ENCODE peak calls at places on chromosomes 7 and 10, in six cellular contexts. I is CD8-positive, alpha-beta T cell; V is left ventricle myocardium inferior; T is H9; F is OCI-LY7; N is ovary. G is an unnamed sample.

GRCh38 chr10:126459878-126460481 is 71.7 kb upstream of the ADAM12 start:
- DNase-seq in N (no peak), V (no peak), T (no peak), I (no peak), F (no peak), G (no peak)

GRCh38 chr10:102112210-102112817 is 7.9 kb downstream of the LDB1 start:
- DNase-seq in N (no peak), T (no peak), F (no peak), V (no peak), I (no peak), G (no peak)

GRCh38 chr7:151185762-151186639 is 1.0 kb downstream of the ASB10 start:
- DNase-seq in T (no peak), N (no peak), V (no peak), F (no peak), I (no peak), G (no peak)

GRCh38 chr10:106089855-106090254 is 1074.7 kb downstream of the SORCS1 start:
- DNase-seq in I (no peak), F (no peak), T (no peak), N (no peak), V (no peak), G (no peak)

GRCh38 chr10:7409732-7410168 is 1.1 kb downstream of the SFMBT2 start:
- DNase-seq in T (no peak), I (peak), F (no peak), V (no peak), N (no peak), G (no peak)

GRCh38 chr10:58486821-58487220 is 25.9 kb upstream of the BICC1 start:
- DNase-seq in T (no peak), N (no peak), V (no peak), I (no peak), F (no peak), G (no peak)

GRCh38 chr7:44967571-44968446 is 11.0 kb downstream of the MYO1G start:
- DNase-seq in F (no peak), V (no peak), T (peak), N (peak), I (no peak), G (no peak)

GRCh38 chr7:47714669-47715607 is 133.0 kb upstream of the TNS3 start:
- DNase-seq in V (no peak), I (no peak), F (peak), T (no peak), N (no peak), G (no peak)

GRCh38 chr10:81215498-81215897 is 659.5 kb upstream of the NRG3 start:
- DNase-seq in T (no peak), I (no peak), N (no peak), V (no peak), F (no peak), G (no peak)

GRCh38 chr7:153370092-153370491 is 610.5 kb downstream of the ACTR3B start:
- DNase-seq in N (no peak), I (no peak), F (no peak), T (peak), V (no peak), G (no peak)

GRCh38 chr10:100625821-100626220 is 90.1 kb downstream of the HIF1AN start:
- DNase-seq in I (no peak), F (no peak), V (no peak), N (no peak), T (peak), G (no peak)

GRCh38 chr7:27459021-27459728 is 203.5 kb downstream of the HIBADH start:
- DNase-seq in V (no peak), T (no peak), I (no peak), N (no peak), F (no peak), G (no peak)

GRCh38 chr7:126436213-126436868 is 816.4 kb downstream of the GRM8 start:
- DNase-seq in I (no peak), N (no peak), F (no peak), T (no peak), V (no peak), G (no peak)

GRCh38 chr10:44765299-44765698 is 145.8 kb upstream of the TMEM72 start:
- DNase-seq in V (no peak), I (no peak), F (no peak), N (no peak), T (no peak), G (no peak)

GRCh38 chr7:1666779-1667565 is 3.1 kb upstream of the ELFN1 start:
- DNase-seq in V (no peak), N (no peak), F (no peak), I (no peak), T (peak), G (no peak)

GRCh38 chr7:132261296-132261695 is 315.0 kb downstream of the PLXNA4 start:
- DNase-seq in I (no peak), T (no peak), F (no peak), V (no peak), N (no peak), G (no peak)

GRCh38 chr7:81822811-81823210 is 53.0 kb upstream of the HGF start:
- DNase-seq in V (no peak), N (no peak), T (no peak), I (no peak), F (no peak), G (no peak)

GRCh38 chr7:97004931-97005763 is at the start of gene DLX6:
- DNase-seq in T (peak), F (no peak), N (peak), I (no peak), V (no peak), G (no peak)

GRCh38 chr10:22022257-22023051 is 18.9 kb upstream of the DNAJC1 start:
- DNase-seq in V (peak), I (peak), F (peak), T (no peak), N (no peak), G (no peak)

GRCh38 chr7:100598425-100598824 is 3.7 kb upstream of the PCOLCE start:
- DNase-seq in V (no peak), F (no peak), N (no peak), T (no peak), I (no peak), G (no peak)

GRCh38 chr10:14562197-14562596 is 212.5 kb downstream of the FAM107B start:
- DNase-seq in N (no peak), I (no peak), T (no peak), V (no peak), F (no peak), G (no peak)

GRCh38 chr10:104937528-104937927 is 296.4 kb downstream of the SORCS3 start:
- DNase-seq in N (no peak), F (no peak), V (no peak), T (no peak), I (no peak), G (no peak)

GRCh38 chr7:117072620-117073118 is 119.4 kb downstream of the ST7 start:
- DNase-seq in F (no peak), V (peak), N (no peak), T (no peak), I (no peak), G (peak)

GRCh38 chr7:7257899-7258692 is 75.8 kb downstream of the C1GALT1 start:
- DNase-seq in I (no peak), V (no peak), F (peak), N (no peak), T (no peak), G (no peak)

GRCh38 chr7:115888981-115889668 is 141.4 kb downstream of the TFEC start:
- DNase-seq in T (no peak), V (no peak), I (no peak), F (no peak), N (no peak), G (no peak)

GRCh38 chr10:112526906-112527305 is 79.9 kb downstream of the VTI1A start:
- DNase-seq in F (no peak), N (no peak), T (peak), I (no peak), V (no peak), G (no peak)

GRCh38 chr7:106866298-106867281 is 1.5 kb downstream of the PIK3CG start:
- DNase-seq in T (no peak), N (no peak), I (no peak), F (peak), V (no peak), G (no peak)

GRCh38 chr7:106870528-106870927 is 5.4 kb downstream of the PIK3CG start:
- DNase-seq in F (no peak), N (no peak), I (no peak), T (no peak), V (no peak), G (no peak)

GRCh38 chr7:106867641-106868351 is 2.7 kb downstream of the PIK3CG start:
- DNase-seq in I (no peak), T (no peak), V (no peak), F (no peak), N (no peak), G (no peak)

GRCh38 chr7:106869954-106870353 is 4.9 kb downstream of the PIK3CG start:
- DNase-seq in V (no peak), I (no peak), F (peak), N (no peak), T (no peak), G (no peak)

DNA sequence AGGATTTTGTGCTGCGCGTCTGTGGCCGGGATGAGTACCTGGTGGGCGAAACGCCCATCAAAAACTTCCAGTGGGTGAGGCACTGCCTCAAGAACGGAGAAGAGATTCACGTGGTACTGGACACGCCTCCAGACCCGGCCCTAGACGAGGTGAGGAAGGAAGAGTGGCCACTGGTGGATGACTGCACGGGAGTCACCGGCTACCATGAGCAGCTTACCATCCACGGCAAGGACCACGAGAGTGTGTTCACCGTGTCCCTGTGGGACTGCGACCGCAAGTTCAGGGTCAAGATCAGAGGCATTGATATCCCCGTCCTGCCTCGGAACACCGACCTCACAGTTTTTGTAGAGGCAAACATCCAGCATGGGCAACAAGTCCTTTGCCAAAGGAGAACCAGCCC is 3.3 kb downstream of the PIK3CG start:
- DNase-seq in I (no peak), F (no peak), V (no peak), N (no peak), T (no peak), G (no peak)
- H3K27ac ChIP-seq in I (no peak), F (no peak), V (no peak), N (no peak), T (no peak), G (no peak)

GRCh38 chr10:4038000-4038399 is 253.0 kb upstream of the KLF6 start:
- DNase-seq in F (no peak), N (no peak), T (no peak), I (no peak), V (no peak), G (no peak)
- H3K27ac ChIP-seq in F (no peak), N (no peak), T (no peak), I (no peak), V (no peak), G (no peak)

DNA sequence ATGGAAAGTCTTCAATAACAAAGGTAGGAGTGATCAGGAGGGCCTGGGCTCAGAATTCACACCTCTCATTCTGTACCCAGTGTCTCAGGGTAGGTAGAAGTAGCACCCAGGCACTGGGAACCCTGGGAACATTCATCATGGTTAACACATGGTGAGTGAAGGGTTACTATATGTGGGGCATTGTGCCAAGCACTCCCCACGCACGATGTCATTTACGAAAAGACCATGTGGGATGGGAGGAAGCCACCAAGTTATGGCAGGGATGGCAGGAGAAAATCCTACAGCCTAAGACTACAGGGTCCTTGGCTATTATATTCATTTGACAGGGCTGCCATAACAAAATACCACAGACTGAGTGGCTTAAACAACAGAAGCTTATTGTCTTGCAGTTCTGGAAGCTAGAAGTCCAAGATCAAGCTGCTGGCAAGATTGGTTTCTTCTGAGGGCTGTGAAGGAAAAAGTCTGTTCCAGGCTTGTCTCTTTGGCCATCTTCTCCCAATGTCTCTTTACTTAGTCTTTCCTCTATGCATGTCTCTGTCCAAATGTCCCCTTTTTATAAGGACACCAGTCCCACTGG is 27.7 kb upstream of the DDIT4 start:
- DNase-seq in T (no peak), F (no peak), N (no peak), I (no peak), V (peak), G (no peak)
- H3K27ac ChIP-seq in T (no peak), F (no peak), N (peak), I (no peak), V (peak), G (peak)

GRCh38 chr7:30391806-30392205 is 86.8 kb downstream of the NOD1 start:
- DNase-seq in N (no peak), I (no peak), V (no peak), T (no peak), F (no peak), G (no peak)
- H3K27ac ChIP-seq in N (no peak), I (no peak), V (no peak), T (no peak), F (no peak), G (no peak)

DNA sequence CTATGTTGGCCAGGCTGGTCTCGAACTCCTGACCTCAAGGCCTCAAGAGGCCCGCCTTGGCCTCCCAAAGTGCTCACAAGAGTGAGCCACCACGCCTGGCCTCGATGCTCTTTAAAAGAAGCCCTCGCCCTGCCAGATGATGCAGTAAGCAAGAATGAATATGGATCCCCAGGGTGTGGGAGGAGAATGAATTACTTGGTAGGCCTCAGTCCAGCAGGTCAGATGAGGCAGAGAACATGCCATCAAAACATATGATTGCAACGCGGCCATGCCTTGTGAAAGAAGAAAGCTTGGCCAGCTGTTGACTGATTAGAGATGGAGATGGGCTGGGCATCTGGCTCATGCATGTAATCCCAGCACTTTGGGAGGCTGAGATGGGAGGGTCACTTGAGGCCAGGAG is 68.7 kb downstream of the CAMK1D start:
- DNase-seq in T (no peak), V (peak), N (no peak), I (no peak), F (no peak), G (no peak)
- H3K27ac ChIP-seq in T (no peak), V (peak), N (no peak), I (no peak), F (no peak), G (no peak)

DNA sequence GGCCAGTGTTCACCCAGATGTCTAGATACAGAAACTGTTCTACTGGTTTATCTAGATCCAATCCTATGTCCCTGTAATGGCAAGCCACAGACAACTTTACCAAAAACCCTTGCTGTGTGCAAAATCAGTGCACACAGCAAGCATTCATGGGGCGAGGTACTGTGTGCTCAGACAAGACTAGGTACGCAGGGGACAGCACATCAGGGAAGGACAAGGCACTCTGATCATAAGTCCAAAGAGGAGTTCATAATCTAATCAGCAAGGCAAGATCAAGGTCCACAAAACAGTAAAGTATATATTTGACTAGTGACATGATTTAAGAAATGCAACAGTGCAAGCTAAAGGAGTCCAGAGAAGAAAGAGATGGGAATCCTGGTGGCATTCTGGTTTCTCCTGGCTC is 25.9 kb downstream of the KCNMA1 start:
- DNase-seq in I (no peak), T (no peak), N (no peak), V (no peak), F (no peak), G (no peak)
- H3K27ac ChIP-seq in I (no peak), T (no peak), N (no peak), V (no peak), F (no peak), G (no peak)

DNA sequence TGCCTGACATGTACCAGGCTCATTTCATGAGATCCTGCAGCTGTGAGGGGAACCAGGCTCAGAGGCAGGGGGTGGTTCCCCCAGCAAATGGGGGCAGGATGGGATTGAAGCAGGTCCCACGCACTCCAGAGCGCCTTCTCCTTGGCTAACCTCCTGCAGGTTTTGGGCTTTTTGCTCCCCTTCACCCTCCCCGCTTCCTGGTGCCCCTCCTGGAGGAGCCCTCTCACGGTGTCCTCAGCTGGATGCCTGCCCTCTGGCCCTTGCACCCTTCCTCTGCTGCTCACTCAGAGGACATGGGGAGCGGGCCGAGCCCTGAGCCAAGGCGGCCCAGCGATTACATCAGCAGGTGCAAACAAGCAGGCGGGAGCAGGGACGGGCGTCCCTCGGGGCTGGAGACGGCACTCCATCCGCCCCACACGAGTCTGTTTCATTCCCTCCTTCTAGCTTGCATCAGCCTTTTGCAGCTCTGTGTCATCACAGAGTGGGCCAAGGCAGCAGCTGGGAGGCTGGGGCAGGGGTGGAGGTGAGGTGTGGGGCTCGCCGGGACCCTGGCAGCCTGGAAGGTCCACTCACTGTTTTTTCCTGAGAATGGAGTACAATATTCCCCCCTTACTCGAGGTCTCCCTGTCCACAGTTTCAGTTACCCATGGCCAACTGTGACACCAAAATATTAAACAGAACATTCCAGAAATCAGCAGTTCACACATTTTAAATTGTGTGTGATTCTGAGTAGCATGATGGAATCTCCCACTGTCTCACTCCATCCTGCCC is 52.7 kb upstream of the SLC29A3 start:
- DNase-seq in V (peak), F (no peak), I (no peak), N (peak), T (no peak), G (no peak)
- H3K27ac ChIP-seq in V (peak), F (no peak), I (no peak), N (no peak), T (no peak), G (peak)